ENCODE peak calls at places on chromosomes 1 and 21, in eight cellular contexts. One of them, this sample, is unnamed.

GRCh38 chr1:2643414-2644077 is 10.7 kb upstream of the MMEL1 start:
- DNase-seq in CD4-positive, alpha-beta memory T cell: no peak
- DNase-seq in lower lobe of right lung: peak
- DNase-seq in SJSA1: no peak
- DNase-seq in spleen: peak
- DNase-seq in pancreas: peak
- DNase-seq in psoas muscle: no peak
- DNase-seq in neural progenitor cell: no peak
- DNase-seq in this sample: no peak

GRCh38 chr1:6171546-6172124 is 8.5 kb downstream of the CHD5 start:
- DNase-seq in pancreas: no peak
- DNase-seq in SJSA1: no peak
- DNase-seq in psoas muscle: no peak
- DNase-seq in CD4-positive, alpha-beta memory T cell: no peak
- DNase-seq in neural progenitor cell: peak
- DNase-seq in lower lobe of right lung: no peak
- DNase-seq in spleen: no peak
- DNase-seq in this sample: no peak

GRCh38 chr1:13583964-13584791 is 546 bp downstream of the PDPN start:
- DNase-seq in lower lobe of right lung: peak
- DNase-seq in neural progenitor cell: peak
- DNase-seq in CD4-positive, alpha-beta memory T cell: no peak
- DNase-seq in psoas muscle: peak
- DNase-seq in spleen: no peak
- DNase-seq in pancreas: peak
- DNase-seq in SJSA1: peak
- DNase-seq in this sample: no peak

GRCh38 chr1:41898191-41898713 is 20.5 kb downstream of the HIVEP3 start:
- DNase-seq in pancreas: no peak
- DNase-seq in CD4-positive, alpha-beta memory T cell: peak
- DNase-seq in neural progenitor cell: no peak
- DNase-seq in psoas muscle: no peak
- DNase-seq in spleen: no peak
- DNase-seq in lower lobe of right lung: no peak
- DNase-seq in SJSA1: no peak
- DNase-seq in this sample: no peak

GRCh38 chr21:45894107-45894810 is 87.3 kb upstream of the COL6A1 start:
- DNase-seq in CD4-positive, alpha-beta memory T cell: no peak
- DNase-seq in neural progenitor cell: peak
- DNase-seq in lower lobe of right lung: peak
- DNase-seq in spleen: peak
- DNase-seq in SJSA1: no peak
- DNase-seq in pancreas: peak
- DNase-seq in psoas muscle: peak
- DNase-seq in this sample: peak

GRCh38 chr21:42648606-42649005 is 4.8 kb upstream of the PDE9A start:
- DNase-seq in psoas muscle: no peak
- DNase-seq in SJSA1: no peak
- DNase-seq in pancreas: no peak
- DNase-seq in lower lobe of right lung: no peak
- DNase-seq in neural progenitor cell: no peak
- DNase-seq in CD4-positive, alpha-beta memory T cell: no peak
- DNase-seq in spleen: peak
- DNase-seq in this sample: no peak

GRCh38 chr1:66532798-66533783 is 862 bp upstream of the SGIP1 start:
- DNase-seq in neural progenitor cell: peak
- DNase-seq in CD4-positive, alpha-beta memory T cell: peak
- DNase-seq in lower lobe of right lung: peak
- DNase-seq in SJSA1: peak
- DNase-seq in spleen: peak
- DNase-seq in pancreas: peak
- DNase-seq in psoas muscle: peak
- DNase-seq in this sample: peak

GRCh38 chr1:41423511-41424191 is 60.8 kb downstream of the EDN2 start:
- DNase-seq in neural progenitor cell: peak
- DNase-seq in spleen: peak
- DNase-seq in lower lobe of right lung: peak
- DNase-seq in CD4-positive, alpha-beta memory T cell: no peak
- DNase-seq in pancreas: no peak
- DNase-seq in SJSA1: no peak
- DNase-seq in psoas muscle: peak
- DNase-seq in this sample: no peak

GRCh38 chr1:109740615-109741373 is at the start of gene GSTM3:
- DNase-seq in SJSA1: no peak
- DNase-seq in psoas muscle: no peak
- DNase-seq in CD4-positive, alpha-beta memory T cell: no peak
- DNase-seq in spleen: no peak
- DNase-seq in neural progenitor cell: no peak
- DNase-seq in pancreas: no peak
- DNase-seq in lower lobe of right lung: no peak
- DNase-seq in this sample: no peak

GRCh38 chr1:9371951-9372350 is 79.3 kb downstream of the SPSB1 start:
- DNase-seq in spleen: no peak
- DNase-seq in CD4-positive, alpha-beta memory T cell: no peak
- DNase-seq in pancreas: no peak
- DNase-seq in lower lobe of right lung: no peak
- DNase-seq in neural progenitor cell: no peak
- DNase-seq in SJSA1: no peak
- DNase-seq in psoas muscle: no peak
- DNase-seq in this sample: no peak

GRCh38 chr1:201253906-201254624 is 29.2 kb upstream of the PKP1 start:
- DNase-seq in CD4-positive, alpha-beta memory T cell: no peak
- DNase-seq in pancreas: no peak
- DNase-seq in spleen: peak
- DNase-seq in lower lobe of right lung: no peak
- DNase-seq in psoas muscle: no peak
- DNase-seq in SJSA1: no peak
- DNase-seq in neural progenitor cell: no peak
- DNase-seq in this sample: no peak

GRCh38 chr1:206954616-206955342 is 8.5 kb upstream of the PIGR start:
- DNase-seq in pancreas: no peak
- DNase-seq in spleen: no peak
- DNase-seq in CD4-positive, alpha-beta memory T cell: no peak
- DNase-seq in lower lobe of right lung: no peak
- DNase-seq in neural progenitor cell: no peak
- DNase-seq in psoas muscle: no peak
- DNase-seq in SJSA1: no peak
- DNase-seq in this sample: no peak

GRCh38 chr1:161139765-161140164 is 7.3 kb upstream of the DEDD start:
- DNase-seq in SJSA1: no peak
- DNase-seq in CD4-positive, alpha-beta memory T cell: peak
- DNase-seq in neural progenitor cell: peak
- DNase-seq in psoas muscle: no peak
- DNase-seq in spleen: no peak
- DNase-seq in pancreas: no peak
- DNase-seq in lower lobe of right lung: no peak
- DNase-seq in this sample: no peak

GRCh38 chr1:235068155-235069121 is 60.2 kb downstream of the TOMM20 start:
- DNase-seq in neural progenitor cell: no peak
- DNase-seq in spleen: no peak
- DNase-seq in CD4-positive, alpha-beta memory T cell: no peak
- DNase-seq in pancreas: no peak
- DNase-seq in lower lobe of right lung: peak
- DNase-seq in psoas muscle: peak
- DNase-seq in SJSA1: no peak
- DNase-seq in this sample: no peak

GRCh38 chr1:36864182-36865079 is 169.9 kb downstream of the GRIK3 start:
- DNase-seq in lower lobe of right lung: peak
- DNase-seq in spleen: no peak
- DNase-seq in CD4-positive, alpha-beta memory T cell: no peak
- DNase-seq in psoas muscle: no peak
- DNase-seq in pancreas: no peak
- DNase-seq in SJSA1: no peak
- DNase-seq in neural progenitor cell: peak
- DNase-seq in this sample: no peak

GRCh38 chr1:84721152-84721551 is 30.9 kb upstream of the SSX2IP start:
- DNase-seq in psoas muscle: no peak
- DNase-seq in CD4-positive, alpha-beta memory T cell: no peak
- DNase-seq in spleen: no peak
- DNase-seq in SJSA1: no peak
- DNase-seq in neural progenitor cell: no peak
- DNase-seq in lower lobe of right lung: no peak
- DNase-seq in pancreas: no peak
- DNase-seq in this sample: no peak

GRCh38 chr1:16161717-16162116 is 5.8 kb upstream of the EPHA2 start:
- DNase-seq in pancreas: no peak
- DNase-seq in SJSA1: no peak
- DNase-seq in lower lobe of right lung: no peak
- DNase-seq in spleen: no peak
- DNase-seq in psoas muscle: no peak
- DNase-seq in CD4-positive, alpha-beta memory T cell: no peak
- DNase-seq in neural progenitor cell: no peak
- DNase-seq in this sample: no peak
- H3K4me3 ChIP-seq in pancreas: no peak
- H3K4me3 ChIP-seq in SJSA1: no peak
- H3K4me3 ChIP-seq in lower lobe of right lung: no peak
- H3K4me3 ChIP-seq in spleen: no peak
- H3K4me3 ChIP-seq in psoas muscle: no peak
- H3K4me3 ChIP-seq in CD4-positive, alpha-beta memory T cell: no peak
- H3K4me3 ChIP-seq in neural progenitor cell: no peak
- H3K4me3 ChIP-seq in this sample: no peak

GRCh38 chr21:33478858-33479678 is 706 bp downstream of the TMEM50B start:
- DNase-seq in spleen: peak
- DNase-seq in SJSA1: no peak
- DNase-seq in neural progenitor cell: peak
- DNase-seq in pancreas: no peak
- DNase-seq in lower lobe of right lung: peak
- DNase-seq in psoas muscle: peak
- DNase-seq in CD4-positive, alpha-beta memory T cell: no peak
- DNase-seq in this sample: no peak

GRCh38 chr21:33481314-33481943 is 1.7 kb upstream of the TMEM50B start:
- DNase-seq in pancreas: no peak
- DNase-seq in psoas muscle: no peak
- DNase-seq in spleen: no peak
- DNase-seq in neural progenitor cell: no peak
- DNase-seq in SJSA1: no peak
- DNase-seq in CD4-positive, alpha-beta memory T cell: no peak
- DNase-seq in lower lobe of right lung: no peak
- DNase-seq in this sample: no peak

GRCh38 chr21:33480481-33481103 is 818 bp upstream of the TMEM50B start:
- DNase-seq in psoas muscle: no peak
- DNase-seq in lower lobe of right lung: no peak
- DNase-seq in neural progenitor cell: no peak
- DNase-seq in pancreas: no peak
- DNase-seq in spleen: no peak
- DNase-seq in SJSA1: no peak
- DNase-seq in CD4-positive, alpha-beta memory T cell: no peak
- DNase-seq in this sample: no peak

GRCh38 chr21:33478182-33478581 is 1.6 kb downstream of the TMEM50B start:
- DNase-seq in SJSA1: no peak
- DNase-seq in psoas muscle: no peak
- DNase-seq in neural progenitor cell: no peak
- DNase-seq in CD4-positive, alpha-beta memory T cell: no peak
- DNase-seq in spleen: no peak
- DNase-seq in lower lobe of right lung: no peak
- DNase-seq in pancreas: no peak
- DNase-seq in this sample: no peak

DNA sequence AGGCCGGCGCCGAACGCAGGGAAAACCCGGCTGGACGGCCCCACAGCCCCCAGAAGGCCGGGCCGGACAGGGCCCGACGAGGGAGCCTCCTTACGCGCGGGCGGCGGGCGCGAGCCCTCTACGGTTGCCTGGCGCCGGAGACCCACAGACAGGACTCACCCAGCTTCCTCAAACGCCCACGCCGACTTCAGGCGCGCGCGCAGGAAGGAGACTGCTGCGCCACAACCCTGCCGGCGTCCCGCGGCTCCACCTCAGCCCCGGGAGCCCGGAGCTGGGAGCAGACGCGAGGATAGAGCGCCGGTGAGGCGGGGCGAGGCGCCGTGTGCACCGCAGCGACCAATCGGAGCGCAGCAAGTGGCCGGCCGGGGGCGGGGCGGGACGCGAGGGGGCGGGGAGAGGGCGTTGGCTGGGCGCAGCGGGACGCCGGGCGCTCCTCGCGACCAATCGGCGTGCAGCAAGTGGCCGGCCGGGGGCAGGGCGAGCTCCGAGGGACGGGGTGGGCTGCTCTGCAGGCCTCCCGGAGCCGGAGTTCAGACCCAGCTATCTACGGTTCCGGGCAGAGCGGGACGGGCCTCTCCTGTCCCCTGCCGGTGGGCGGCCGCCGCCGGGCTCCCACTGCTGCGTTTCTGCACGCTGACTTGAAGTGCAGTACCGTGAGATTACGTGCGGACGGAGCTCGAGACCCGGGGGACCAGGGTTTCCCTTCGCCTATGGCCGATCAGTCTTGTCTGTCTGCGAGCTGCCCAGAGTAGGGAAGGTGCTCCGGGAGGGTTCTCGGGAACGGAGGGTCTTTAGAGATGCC is at the start of gene TMEM50B:
- DNase-seq in psoas muscle: peak
- DNase-seq in SJSA1: peak
- DNase-seq in spleen: peak
- DNase-seq in neural progenitor cell: peak
- DNase-seq in pancreas: peak
- DNase-seq in CD4-positive, alpha-beta memory T cell: peak
- DNase-seq in lower lobe of right lung: peak
- DNase-seq in this sample: peak
- H3K27ac ChIP-seq in psoas muscle: peak
- H3K27ac ChIP-seq in SJSA1: peak
- H3K27ac ChIP-seq in spleen: peak
- H3K27ac ChIP-seq in neural progenitor cell: peak
- H3K27ac ChIP-seq in pancreas: peak
- H3K27ac ChIP-seq in CD4-positive, alpha-beta memory T cell: peak
- H3K27ac ChIP-seq in lower lobe of right lung: peak
- H3K27ac ChIP-seq in this sample: peak

DNA sequence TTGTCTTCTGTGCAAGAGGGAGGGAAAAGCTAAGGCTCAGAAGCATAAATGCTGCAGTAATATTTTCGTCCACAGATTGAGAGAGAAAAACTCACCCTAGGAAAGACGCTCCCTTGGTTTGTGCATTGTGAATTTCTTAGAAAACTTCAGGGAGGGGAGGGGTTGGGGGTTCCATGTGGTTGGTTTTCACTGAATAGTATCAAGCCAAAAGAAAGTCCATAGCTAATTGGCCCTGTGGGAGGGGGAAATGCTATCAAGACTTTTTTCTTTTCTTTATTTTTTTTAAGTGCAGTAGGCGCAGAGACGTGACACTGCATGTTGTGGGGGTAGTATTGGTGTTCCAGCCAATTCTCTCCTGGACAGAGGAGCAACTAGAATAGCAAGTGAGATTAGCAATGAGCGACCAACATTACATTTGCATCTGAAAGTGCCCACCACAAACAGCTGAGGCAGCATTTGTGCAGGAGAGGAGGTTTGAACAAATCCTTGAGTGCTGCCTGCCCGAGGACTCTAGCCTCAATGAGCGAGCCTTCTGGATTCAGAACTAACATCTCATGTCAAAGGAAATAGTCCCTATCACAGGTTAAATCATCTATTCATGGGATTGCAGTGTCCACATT is 118.1 kb upstream of the MARK1 start:
- DNase-seq in spleen: no peak
- DNase-seq in psoas muscle: no peak
- DNase-seq in pancreas: no peak
- DNase-seq in lower lobe of right lung: no peak
- DNase-seq in neural progenitor cell: peak
- DNase-seq in CD4-positive, alpha-beta memory T cell: no peak
- DNase-seq in SJSA1: no peak
- DNase-seq in this sample: no peak
- H3K4me3 ChIP-seq in spleen: no peak
- H3K4me3 ChIP-seq in psoas muscle: no peak
- H3K4me3 ChIP-seq in pancreas: no peak
- H3K4me3 ChIP-seq in lower lobe of right lung: no peak
- H3K4me3 ChIP-seq in neural progenitor cell: no peak
- H3K4me3 ChIP-seq in CD4-positive, alpha-beta memory T cell: no peak
- H3K4me3 ChIP-seq in SJSA1: no peak
- H3K4me3 ChIP-seq in this sample: no peak

GRCh38 chr1:38126970-38127369 is 80.4 kb upstream of the POU3F1 start:
- DNase-seq in CD4-positive, alpha-beta memory T cell: no peak
- DNase-seq in spleen: peak
- DNase-seq in neural progenitor cell: no peak
- DNase-seq in pancreas: no peak
- DNase-seq in lower lobe of right lung: no peak
- DNase-seq in psoas muscle: no peak
- DNase-seq in SJSA1: no peak
- DNase-seq in this sample: no peak
- H3K27ac ChIP-seq in CD4-positive, alpha-beta memory T cell: no peak
- H3K27ac ChIP-seq in spleen: no peak
- H3K27ac ChIP-seq in neural progenitor cell: no peak
- H3K27ac ChIP-seq in pancreas: no peak
- H3K27ac ChIP-seq in lower lobe of right lung: no peak
- H3K27ac ChIP-seq in psoas muscle: no peak
- H3K27ac ChIP-seq in SJSA1: no peak
- H3K27ac ChIP-seq in this sample: no peak